ENCODE peak calls at places on chromosome 9, in nine cellular contexts. R is ELR, Q is glomerular endothelial cell, Z is progenitor cell of endocrine pancreas, T is cerebellum, K is AG09309, H is lower lobe of right lung, D is GM13977, U is AG08395. J is an unnamed sample.
A peak's percentile ranks its signal among the peaks of the same experiment; 100 is the strongest.

GRCh38 chr9:35645736-35646582 is 4.8 kb downstream of the SIT1 start:
- DNase-seq in Z (peak; percentile 60), U (no peak), R (no peak), H (peak; percentile 62), T (peak; percentile 47), Q (no peak), D (peak; percentile 24), K (no peak), J (no peak)

GRCh38 chr9:33289501-33289900 is 815 bp upstream of the NFX1 start:
- DNase-seq in T (no peak), U (no peak), H (peak; percentile 48), K (no peak), D (no peak), R (peak; percentile 20), Q (no peak), Z (no peak), J (no peak)

GRCh38 chr9:110334871-110335270 is 2.8 kb downstream of the TXNDC8 start:
- DNase-seq in R (no peak), D (no peak), T (no peak), K (no peak), Q (no peak), H (no peak), Z (no peak), U (no peak), J (no peak)

GRCh38 chr9:33159058-33159759 is 7.9 kb downstream of the B4GALT1 start:
- DNase-seq in R (peak; percentile 67), D (no peak), K (no peak), U (no peak), Q (no peak), Z (no peak), T (no peak), H (peak; percentile 79), J (peak; percentile 97)

GRCh38 chr9:116000748-116001329 is 152.8 kb upstream of the PAPPA start:
- DNase-seq in Z (no peak), H (no peak), K (no peak), D (no peak), T (no peak), Q (no peak), U (no peak), R (peak; percentile 49), J (no peak)

GRCh38 chr9:105656131-105656921 is 5.9 kb upstream of the TAL2 start:
- DNase-seq in H (no peak), D (peak; percentile 67), T (peak; percentile 12), R (peak; percentile 30), Q (no peak), U (peak; percentile 30), Z (peak; percentile 47), K (no peak), J (no peak)

GRCh38 chr9:129103595-129103965 is 7.0 kb downstream of the CRAT start:
- DNase-seq in T (no peak), K (no peak), H (no peak), Z (no peak), U (no peak), R (no peak), Q (no peak), D (no peak), J (no peak)

GRCh38 chr9:97397220-97397619 is 14.7 kb upstream of the TDRD7 start:
- DNase-seq in K (no peak), U (peak; percentile 42), R (peak; percentile 77), H (no peak), T (no peak), Q (no peak), D (no peak), Z (no peak), J (no peak)

GRCh38 chr9:135736979-135737839 is 35.2 kb downstream of the KCNT1 start:
- DNase-seq in Q (no peak), K (no peak), Z (no peak), D (no peak), U (no peak), H (no peak), R (no peak), T (peak; percentile 57), J (no peak)